ENCODE peak calls at places on chromosomes 1 and 21, in five cellular contexts. One of them, this sample, is unnamed.

GRCh38 chr1:85581138-85581801 is 709 bp downstream of the CCN1 start:
- DNase-seq in IMR-90: peak
- DNase-seq in heart right ventricle: peak
- DNase-seq in astrocyte: peak
- DNase-seq in GM10248: peak
- DNase-seq in this sample: peak

GRCh38 chr1:33683913-33684312 is 180.0 kb upstream of the HMGB4 start:
- DNase-seq in IMR-90: no peak
- DNase-seq in GM10248: no peak
- DNase-seq in astrocyte: peak
- DNase-seq in heart right ventricle: peak
- DNase-seq in this sample: peak

GRCh38 chr1:232922475-232922874 is 27.9 kb upstream of the NTPCR start:
- DNase-seq in astrocyte: peak
- DNase-seq in GM10248: no peak
- DNase-seq in heart right ventricle: no peak
- DNase-seq in IMR-90: peak
- DNase-seq in this sample: no peak

GRCh38 chr1:58983633-58984301 is 199.9 kb upstream of the JUN start:
- DNase-seq in IMR-90: no peak
- DNase-seq in GM10248: no peak
- DNase-seq in heart right ventricle: no peak
- DNase-seq in astrocyte: no peak
- DNase-seq in this sample: no peak

GRCh38 chr1:239387304-239388231 is 1.2 kb downstream of the CHRM3 start:
- DNase-seq in heart right ventricle: no peak
- DNase-seq in IMR-90: no peak
- DNase-seq in GM10248: no peak
- DNase-seq in astrocyte: no peak
- DNase-seq in this sample: no peak

GRCh38 chr1:204146965-204147364 is 4.9 kb downstream of the ETNK2 start:
- DNase-seq in heart right ventricle: no peak
- DNase-seq in astrocyte: no peak
- DNase-seq in IMR-90: no peak
- DNase-seq in GM10248: no peak
- DNase-seq in this sample: no peak

GRCh38 chr1:72498393-72498792 is 216.1 kb upstream of the NEGR1 start:
- DNase-seq in heart right ventricle: no peak
- DNase-seq in IMR-90: no peak
- DNase-seq in astrocyte: no peak
- DNase-seq in GM10248: no peak
- DNase-seq in this sample: no peak

GRCh38 chr1:151144474-151145157 is 1.8 kb downstream of the SEMA6C start:
- DNase-seq in heart right ventricle: no peak
- DNase-seq in astrocyte: no peak
- DNase-seq in GM10248: no peak
- DNase-seq in IMR-90: no peak
- DNase-seq in this sample: no peak

GRCh38 chr21:36747114-36747814 is 48.3 kb downstream of the SIM2 start:
- DNase-seq in IMR-90: no peak
- DNase-seq in GM10248: no peak
- DNase-seq in astrocyte: no peak
- DNase-seq in heart right ventricle: no peak
- DNase-seq in this sample: no peak

GRCh38 chr1:84603941-84604830 is 29.9 kb upstream of the CTBS start:
- DNase-seq in astrocyte: peak
- DNase-seq in GM10248: no peak
- DNase-seq in IMR-90: peak
- DNase-seq in heart right ventricle: peak
- DNase-seq in this sample: peak

GRCh38 chr1:53498555-53499142 is 39.5 kb downstream of the DMRTB1 start:
- DNase-seq in heart right ventricle: no peak
- DNase-seq in IMR-90: peak
- DNase-seq in astrocyte: peak
- DNase-seq in GM10248: no peak
- DNase-seq in this sample: peak

GRCh38 chr1:179091691-179092165 is 9.9 kb downstream of the TOR3A start:
- DNase-seq in IMR-90: peak
- DNase-seq in heart right ventricle: peak
- DNase-seq in GM10248: no peak
- DNase-seq in astrocyte: no peak
- DNase-seq in this sample: no peak

GRCh38 chr1:17009706-17010105 is 2.0 kb downstream of the ATP13A2 start:
- DNase-seq in IMR-90: no peak
- DNase-seq in astrocyte: no peak
- DNase-seq in heart right ventricle: no peak
- DNase-seq in GM10248: no peak
- DNase-seq in this sample: no peak

GRCh38 chr1:234584926-234585325 is 25.1 kb downstream of the IRF2BP2 start:
- DNase-seq in IMR-90: no peak
- DNase-seq in GM10248: no peak
- DNase-seq in heart right ventricle: peak
- DNase-seq in astrocyte: peak
- DNase-seq in this sample: no peak

GRCh38 chr1:17485280-17485679 is 45.8 kb upstream of the RCC2 start:
- DNase-seq in GM10248: no peak
- DNase-seq in heart right ventricle: no peak
- DNase-seq in astrocyte: no peak
- DNase-seq in IMR-90: peak
- DNase-seq in this sample: no peak

GRCh38 chr21:15566692-15567091 is 163.1 kb upstream of the USP25 start:
- DNase-seq in astrocyte: no peak
- DNase-seq in heart right ventricle: no peak
- DNase-seq in GM10248: no peak
- DNase-seq in IMR-90: no peak
- DNase-seq in this sample: no peak

GRCh38 chr21:35738342-35738961 is 321.9 kb downstream of the SETD4 start:
- DNase-seq in IMR-90: peak
- DNase-seq in astrocyte: peak
- DNase-seq in GM10248: no peak
- DNase-seq in heart right ventricle: peak
- DNase-seq in this sample: peak

GRCh38 chr1:178537445-178538090 is 24.7 kb downstream of the TEX35 start:
- DNase-seq in GM10248: no peak
- DNase-seq in IMR-90: no peak
- DNase-seq in heart right ventricle: no peak
- DNase-seq in astrocyte: no peak
- DNase-seq in this sample: no peak

GRCh38 chr1:61389194-61389925 is 307.0 kb downstream of the NFIA start:
- DNase-seq in astrocyte: no peak
- DNase-seq in heart right ventricle: no peak
- DNase-seq in GM10248: no peak
- DNase-seq in IMR-90: no peak
- DNase-seq in this sample: no peak

GRCh38 chr1:116514708-116515525 is 55.9 kb downstream of the CD58 start:
- DNase-seq in astrocyte: peak
- DNase-seq in heart right ventricle: no peak
- DNase-seq in GM10248: peak
- DNase-seq in IMR-90: no peak
- DNase-seq in this sample: no peak

GRCh38 chr1:6440198-6441126 is 15.9 kb downstream of the ESPN start:
- DNase-seq in GM10248: peak
- DNase-seq in IMR-90: peak
- DNase-seq in astrocyte: peak
- DNase-seq in heart right ventricle: no peak
- DNase-seq in this sample: peak

GRCh38 chr1:3319874-3320245 is 134.6 kb upstream of the ARHGEF16 start:
- DNase-seq in GM10248: peak
- DNase-seq in IMR-90: peak
- DNase-seq in heart right ventricle: peak
- DNase-seq in astrocyte: peak
- DNase-seq in this sample: peak

GRCh38 chr1:75908717-75909152 is 23.5 kb downstream of the ASB17 start:
- DNase-seq in heart right ventricle: no peak
- DNase-seq in IMR-90: peak
- DNase-seq in astrocyte: peak
- DNase-seq in GM10248: peak
- DNase-seq in this sample: peak

GRCh38 chr1:220910021-220910420 is 30.8 kb downstream of the HLX start:
- DNase-seq in astrocyte: no peak
- DNase-seq in IMR-90: no peak
- DNase-seq in heart right ventricle: no peak
- DNase-seq in GM10248: no peak
- DNase-seq in this sample: no peak

GRCh38 chr1:220905650-220906560 is 26.7 kb downstream of the HLX start:
- DNase-seq in heart right ventricle: no peak
- DNase-seq in GM10248: no peak
- DNase-seq in astrocyte: no peak
- DNase-seq in IMR-90: no peak
- DNase-seq in this sample: no peak

GRCh38 chr1:220906561-220907334 is 27.5 kb downstream of the HLX start:
- DNase-seq in heart right ventricle: no peak
- DNase-seq in astrocyte: no peak
- DNase-seq in IMR-90: peak
- DNase-seq in GM10248: no peak
- DNase-seq in this sample: peak

GRCh38 chr1:220904861-220905260 is 25.6 kb downstream of the HLX start:
- DNase-seq in astrocyte: no peak
- DNase-seq in heart right ventricle: no peak
- DNase-seq in IMR-90: no peak
- DNase-seq in GM10248: no peak
- DNase-seq in this sample: no peak

GRCh38 chr1:220908757-220909156 is 29.5 kb downstream of the HLX start:
- DNase-seq in heart right ventricle: no peak
- DNase-seq in GM10248: peak
- DNase-seq in astrocyte: no peak
- DNase-seq in IMR-90: peak
- DNase-seq in this sample: no peak
- TF ChIP-seq CTCF in heart right ventricle: peak
- TF ChIP-seq CTCF in GM10248: peak
- TF ChIP-seq CTCF in astrocyte: peak
- TF ChIP-seq CTCF in IMR-90: peak
- TF ChIP-seq CTCF in this sample: peak

GRCh38 chr1:205593967-205594366 is 37.8 kb downstream of the ELK4 start:
- DNase-seq in IMR-90: no peak
- DNase-seq in GM10248: peak
- DNase-seq in astrocyte: no peak
- DNase-seq in heart right ventricle: no peak
- DNase-seq in this sample: no peak

GRCh38 chr1:205596876-205597275 is 34.9 kb downstream of the ELK4 start:
- DNase-seq in heart right ventricle: no peak
- DNase-seq in GM10248: no peak
- DNase-seq in astrocyte: no peak
- DNase-seq in IMR-90: no peak
- DNase-seq in this sample: no peak

GRCh38 chr1:205595861-205596260 is 36.0 kb downstream of the ELK4 start:
- DNase-seq in astrocyte: no peak
- DNase-seq in GM10248: no peak
- DNase-seq in heart right ventricle: no peak
- DNase-seq in IMR-90: no peak
- DNase-seq in this sample: no peak

GRCh38 chr1:205594846-205595245 is 37.0 kb downstream of the ELK4 start:
- DNase-seq in heart right ventricle: no peak
- DNase-seq in GM10248: no peak
- DNase-seq in IMR-90: no peak
- DNase-seq in astrocyte: no peak
- DNase-seq in this sample: no peak

GRCh38 chr1:205595435-205595834 is 36.4 kb downstream of the ELK4 start:
- DNase-seq in astrocyte: no peak
- DNase-seq in IMR-90: no peak
- DNase-seq in heart right ventricle: no peak
- DNase-seq in GM10248: no peak
- DNase-seq in this sample: no peak
- TF ChIP-seq CTCF in astrocyte: no peak
- TF ChIP-seq CTCF in IMR-90: no peak
- TF ChIP-seq CTCF in heart right ventricle: no peak
- TF ChIP-seq CTCF in GM10248: no peak
- TF ChIP-seq CTCF in this sample: no peak

DNA sequence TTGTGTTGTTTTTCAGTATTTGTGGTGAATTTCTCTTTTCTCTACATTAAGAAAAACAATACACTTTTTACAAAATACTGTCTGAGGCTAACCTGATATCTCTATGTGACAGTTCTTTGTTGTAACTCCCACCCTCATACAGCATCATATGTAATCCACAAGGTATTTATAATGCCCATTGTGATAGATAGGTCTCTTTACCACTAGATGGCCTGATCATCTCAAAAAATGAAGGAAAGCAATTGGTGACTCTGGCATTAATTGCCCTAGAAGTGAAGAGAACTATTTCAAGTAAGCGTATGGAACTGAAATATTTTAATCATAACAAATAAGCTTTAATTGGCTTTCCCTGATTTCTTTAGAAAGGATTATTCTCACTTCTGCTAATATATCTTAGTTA is 36.2 kb upstream of the HFM1 start:
- DNase-seq in IMR-90: no peak
- DNase-seq in GM10248: peak
- DNase-seq in astrocyte: no peak
- DNase-seq in heart right ventricle: no peak
- DNase-seq in this sample: peak
- TF ChIP-seq CTCF in IMR-90: no peak
- TF ChIP-seq CTCF in GM10248: no peak
- TF ChIP-seq CTCF in astrocyte: no peak
- TF ChIP-seq CTCF in heart right ventricle: peak
- TF ChIP-seq CTCF in this sample: peak

DNA sequence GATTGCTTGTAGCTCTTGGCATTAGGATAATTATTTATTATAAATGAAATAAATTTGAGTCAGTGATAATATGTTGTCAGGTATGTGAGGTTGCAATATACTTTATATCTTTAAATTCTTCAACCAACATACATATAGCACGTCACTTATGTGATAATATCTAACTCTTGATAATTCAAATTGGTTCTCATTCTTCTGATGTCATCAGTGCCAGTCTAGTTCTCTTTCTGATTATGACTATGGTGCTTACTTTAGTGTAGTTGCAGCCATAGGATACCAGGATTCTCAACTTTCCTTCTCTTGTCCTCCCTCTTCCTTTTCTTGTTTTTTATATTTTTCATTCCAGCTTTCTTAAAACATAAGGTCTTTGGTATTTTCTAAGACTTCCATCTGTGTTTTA is 34.8 kb upstream of the ATP6V1G3 start:
- DNase-seq in GM10248: no peak
- DNase-seq in heart right ventricle: no peak
- DNase-seq in astrocyte: no peak
- DNase-seq in IMR-90: no peak
- DNase-seq in this sample: no peak
- TF ChIP-seq CTCF in GM10248: no peak
- TF ChIP-seq CTCF in heart right ventricle: no peak
- TF ChIP-seq CTCF in astrocyte: no peak
- TF ChIP-seq CTCF in IMR-90: no peak
- TF ChIP-seq CTCF in this sample: no peak

GRCh38 chr1:181152892-181153633 is 64.6 kb downstream of the IER5 start:
- DNase-seq in astrocyte: peak
- DNase-seq in IMR-90: peak
- DNase-seq in GM10248: peak
- DNase-seq in heart right ventricle: peak
- DNase-seq in this sample: no peak
- TF ChIP-seq CTCF in astrocyte: peak
- TF ChIP-seq CTCF in IMR-90: peak
- TF ChIP-seq CTCF in GM10248: peak
- TF ChIP-seq CTCF in heart right ventricle: peak
- TF ChIP-seq CTCF in this sample: peak

This sample was measured in HFFc6.